ENCODE peak calls at places on chromosomes 16 and 17, in eight cellular contexts. P is spleen; O is sigmoid colon; Q is CD8-positive, alpha-beta T cell; J is PC-3; Z is tibial artery; D is HepG2; H is endothelial cell of umbilical vein. V is an unnamed sample.

GRCh38 chr17:5877366-5877765 is 192.8 kb upstream of the WSCD1 start:
- DNase-seq in O (no peak), Z (no peak), J (no peak), H (no peak), D (no peak), Q (no peak), P (no peak), V (no peak)

GRCh38 chr17:83154311-83155127 is 75.1 kb downstream of the METRNL start:
- DNase-seq in O (peak; percentile 45), H (no peak), Z (no peak), Q (peak; percentile 32), D (no peak), J (no peak), P (no peak), V (no peak)

GRCh38 chr17:1916339-1916738 is 86.5 kb downstream of the RPA1 start:
- DNase-seq in J (no peak), Q (no peak), O (no peak), Z (no peak), D (no peak), P (no peak), H (no peak), V (no peak)

GRCh38 chr16:57749101-57749692 is 13.6 kb downstream of the KATNB1 start:
- DNase-seq in J (no peak), P (no peak), D (no peak), O (no peak), Z (no peak), Q (no peak), H (no peak), V (no peak)

GRCh38 chr17:17408236-17408794 is 68.5 kb upstream of the MED9 start:
- DNase-seq in J (peak; percentile 41), Z (no peak), P (no peak), O (no peak), D (peak; percentile 70), H (peak; percentile 37), Q (no peak), V (peak; percentile 48)

GRCh38 chr17:41586863-41587495 is at the start of gene KRT14:
- DNase-seq in Z (no peak), D (no peak), Q (no peak), H (no peak), O (no peak), P (no peak), J (no peak), V (no peak)

GRCh38 chr16:21656795-21657768 is 4.7 kb upstream of the IGSF6 start:
- DNase-seq in Q (peak; percentile 55), J (peak; percentile 58), Z (no peak), O (no peak), D (peak; percentile 75), P (no peak), H (peak; percentile 63), V (peak; percentile 51)

GRCh38 chr17:42653179-42654124 is 5.6 kb upstream of the TUBG2 start:
- DNase-seq in P (no peak), Z (peak; percentile 61), O (peak; percentile 92), H (peak; percentile 39), D (no peak), J (peak; percentile 29), Q (no peak), V (no peak)

GRCh38 chr17:82064433-82065192 is 991 bp downstream of the DUS1L start:
- DNase-seq in D (peak; percentile 38), J (peak; percentile 48), Q (no peak), Z (no peak), H (no peak), P (no peak), O (no peak), V (peak; percentile 58)

GRCh38 chr17:57138030-57138911 is 53.2 kb downstream of the AKAP1 start:
- DNase-seq in O (no peak), D (no peak), J (no peak), Z (no peak), H (no peak), P (no peak), Q (no peak), V (no peak)

GRCh38 chr17:31112001-31112661 is 17.4 kb downstream of the NF1 start:
- DNase-seq in O (no peak), Q (no peak), H (no peak), P (no peak), D (no peak), J (no peak), Z (no peak), V (no peak)

GRCh38 chr17:47857551-47858410 is 6.8 kb upstream of the SP6 start:
- DNase-seq in D (no peak), Q (no peak), Z (no peak), O (no peak), H (no peak), J (no peak), P (peak; percentile 19), V (no peak)

GRCh38 chr16:50261160-50261706 is 5.1 kb upstream of the ADCY7 start:
- DNase-seq in J (no peak), Z (peak; percentile 14), P (peak; percentile 58), H (no peak), Q (no peak), O (peak; percentile 52), D (no peak), V (no peak)

GRCh38 chr17:76039121-76039520 is 12.0 kb upstream of the EVPL start:
- DNase-seq in P (no peak), D (no peak), Q (no peak), J (no peak), Z (no peak), H (no peak), O (peak; percentile 87), V (no peak)

GRCh38 chr17:35515027-35515426 is 22.5 kb downstream of the SLFN12L start:
- DNase-seq in D (no peak), J (no peak), P (no peak), Z (no peak), H (no peak), O (no peak), Q (no peak), V (no peak)

GRCh38 chr17:4506892-4507291 is 8.2 kb downstream of the SPNS2 start:
- DNase-seq in Z (no peak), J (no peak), P (no peak), D (no peak), O (no peak), Q (no peak), H (no peak), V (no peak)

GRCh38 chr17:46125831-46126230 is 67.4 kb downstream of the KANSL1 start:
- DNase-seq in P (no peak), H (no peak), Q (no peak), J (no peak), Z (no peak), D (no peak), O (no peak), V (peak; percentile 62)

GRCh38 chr17:46128453-46128852 is 64.8 kb downstream of the KANSL1 start:
- DNase-seq in Z (no peak), H (no peak), J (no peak), Q (no peak), O (no peak), D (no peak), P (no peak), V (no peak)

GRCh38 chr17:46127524-46127923 is 65.7 kb downstream of the KANSL1 start:
- DNase-seq in Q (no peak), P (no peak), Z (no peak), H (no peak), O (no peak), J (no peak), D (no peak), V (no peak)

GRCh38 chr17:46126840-46127239 is 66.4 kb downstream of the KANSL1 start:
- DNase-seq in J (no peak), Q (no peak), O (no peak), Z (no peak), D (no peak), P (no peak), H (no peak), V (no peak)

GRCh38 chr17:46129302-46129701 is 63.9 kb downstream of the KANSL1 start:
- DNase-seq in O (no peak), Z (no peak), J (no peak), H (no peak), P (no peak), Q (no peak), D (no peak), V (no peak)
- H3K4me1 ChIP-seq in O (peaks cover 80% of the 10 kb centered on the region), Z (no peaks in the 10 kb centered on the region), J (no peaks in the 10 kb centered on the region), H (no peaks in the 10 kb centered on the region), P (peaks cover 85% of the 10 kb centered on the region), Q (peaks cover 80% of the 10 kb centered on the region), D (no peaks in the 10 kb centered on the region), V (no peaks in the 10 kb centered on the region)

DNA sequence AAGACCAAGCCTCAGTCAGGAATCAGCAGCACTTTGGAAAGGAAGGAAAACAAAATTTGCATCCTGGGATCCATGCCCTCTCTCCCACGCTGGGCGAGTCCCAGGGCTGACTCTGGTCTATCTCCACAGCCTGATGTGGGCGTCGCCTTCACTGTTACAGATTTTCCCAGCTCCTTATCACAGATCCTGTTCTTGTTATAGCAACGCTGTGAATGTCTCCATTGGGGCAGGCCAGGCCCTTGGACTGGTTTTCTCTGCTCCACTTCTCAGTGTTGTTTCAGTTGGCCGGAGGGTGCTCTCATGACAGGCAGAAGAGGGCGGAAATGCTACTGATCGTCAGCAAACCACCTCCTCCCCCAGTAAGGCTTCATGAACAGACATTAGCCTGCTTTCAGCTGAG is 127.9 kb upstream of the CDH11 start:
- DNase-seq in Q (no peak), H (no peak), Z (peak; percentile 68), D (no peak), O (peak; percentile 66), J (no peak), P (no peak), V (no peak)
- H3K27ac ChIP-seq in Q (no peak overlapping the region), H (no peak overlapping the region), Z (peak overlapping the region; percentile 71), D (no peak overlapping the region), O (no peak overlapping the region), J (no peak overlapping the region), P (peak overlapping the region; percentile 47), V (no peak overlapping the region)

DNA sequence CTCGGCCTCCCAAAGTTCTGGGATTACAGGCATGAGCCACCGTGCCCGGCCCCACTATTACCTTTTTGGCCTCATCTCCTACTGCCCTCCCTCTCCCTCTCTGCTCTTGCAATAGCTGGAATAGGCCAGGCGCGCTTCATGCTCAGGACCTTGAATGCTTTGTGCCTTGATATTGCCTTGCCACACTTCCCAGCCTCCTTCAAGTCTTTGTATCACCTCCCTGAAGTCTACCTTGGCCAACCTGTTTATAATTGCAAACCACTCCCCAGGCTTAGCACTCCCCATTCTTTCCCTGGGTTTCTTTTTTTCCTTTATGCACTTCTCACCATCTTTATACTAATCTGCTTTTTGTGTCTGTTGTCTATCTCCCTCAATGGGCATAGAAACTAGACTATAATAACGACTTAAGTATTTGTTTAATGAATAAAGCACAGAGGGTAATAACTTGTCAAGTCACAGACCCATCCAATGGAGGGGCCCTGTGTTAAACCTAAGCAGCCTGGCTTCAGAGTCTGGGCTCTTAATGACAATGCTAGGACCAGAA is 6.6 kb downstream of the OGFOD1 start:
- DNase-seq in Z (no peak), J (no peak), P (no peak), O (no peak), Q (no peak), D (no peak), H (no peak), V (no peak)
- H3K36me3 ChIP-seq in Z (peaks cover 78% of the 10 kb centered on the region), J (peaks cover 50% of the 10 kb centered on the region), P (peaks cover 74% of the 10 kb centered on the region), O (peaks cover 9% of the 10 kb centered on the region), Q (peaks cover 19% of the 10 kb centered on the region), D (peaks cover 18% of the 10 kb centered on the region), H (peaks cover 39% of the 10 kb centered on the region), V (peaks cover 3% of the 10 kb centered on the region)

GRCh38 chr16:67962135-67962534 is 6.3 kb downstream of the SLC12A4 start:
- DNase-seq in H (no peak), J (no peak), D (no peak), Q (no peak), Z (no peak), P (no peak), O (no peak), V (no peak)
- H3K4me1 ChIP-seq in H (peaks cover 12% of the 10 kb centered on the region), J (peaks cover 9% of the 10 kb centered on the region), D (peaks cover 42% of the 10 kb centered on the region), Q (peaks cover 7% of the 10 kb centered on the region), Z (no peaks in the 10 kb centered on the region), P (peaks cover 77% of the 10 kb centered on the region), O (peaks cover 80% of the 10 kb centered on the region), V (no peaks in the 10 kb centered on the region)

GRCh38 chr17:66423436-66423922 is 121.1 kb downstream of the PRKCA start:
- DNase-seq in P (no peak), D (no peak), H (no peak), O (no peak), Z (no peak), Q (peak; percentile 17), J (no peak), V (no peak)
- H3K27ac ChIP-seq in P (no peak overlapping the region), D (no peak overlapping the region), H (no peak overlapping the region), O (peak overlapping the region; percentile 17), Z (no peak overlapping the region), Q (no peak overlapping the region), J (no peak overlapping the region), V (no peak overlapping the region)